ENCODE peak calls at places on chromosomes 13 and 19, in six cellular contexts. P, Z, A, Y, V and E are unnamed samples.

GRCh38 chr13:79900356-79900755 is 419.4 kb downstream of the NDFIP2 start:
- DNase-seq in P (no peak), Z (no peak), A (no peak), Y (no peak), V (no peak), E (no peak)

GRCh38 chr19:19217110-19217509 is 5.4 kb downstream of the NCAN start:
- DNase-seq in P (peak), Z (peak), A (no peak), Y (peak), V (no peak), E (no peak)

GRCh38 chr19:45164577-45165335 is 4.0 kb upstream of the NKPD1 start:
- DNase-seq in P (peak), Z (no peak), A (peak), Y (peak), V (peak), E (no peak)

GRCh38 chr13:40568672-40569350 is 97.6 kb downstream of the FOXO1 start:
- DNase-seq in P (no peak), Z (no peak), A (no peak), Y (no peak), V (no peak), E (no peak)

GRCh38 chr13:91482427-91482826 is 84.0 kb downstream of the GPC5 start:
- DNase-seq in P (no peak), Z (no peak), A (no peak), Y (no peak), V (no peak), E (no peak)

GRCh38 chr13:97226788-97227627 is 4.9 kb downstream of the MBNL2 start:
- DNase-seq in P (no peak), Z (no peak), A (no peak), Y (peak), V (no peak), E (no peak)

GRCh38 chr13:64925727-64926126 is 2304.4 kb downstream of the PCDH9 start:
- DNase-seq in P (no peak), Z (no peak), A (no peak), Y (no peak), V (no peak), E (no peak)

GRCh38 chr19:13396256-13397080 is 109.8 kb downstream of the CACNA1A start:
- DNase-seq in P (peak), Z (peak), A (no peak), Y (peak), V (no peak), E (peak)

GRCh38 chr19:38143847-38144246 is 80.2 kb downstream of the DPF1 start:
- DNase-seq in P (no peak), Z (no peak), A (no peak), Y (no peak), V (no peak), E (no peak)

GRCh38 chr19:3383121-3383722 is 16.8 kb downstream of the NFIC start:
- DNase-seq in P (no peak), Z (no peak), A (no peak), Y (no peak), V (no peak), E (no peak)

GRCh38 chr13:101449971-101450748 is 2.3 kb upstream of the ITGBL1 start:
- DNase-seq in P (peak), Z (peak), A (no peak), Y (peak), V (no peak), E (no peak)

GRCh38 chr19:16571689-16572331 is 405 bp downstream of the SLC35E1 start:
- DNase-seq in P (no peak), Z (no peak), A (no peak), Y (peak), V (no peak), E (peak)

GRCh38 chr13:43273362-43273761 is 250.0 kb downstream of the DNAJC15 start:
- DNase-seq in P (peak), Z (no peak), A (no peak), Y (peak), V (no peak), E (no peak)